ENCODE peak calls at places on chromosomes 4 and X, in eight cellular contexts. G is BE2C, K is brain microvascular endothelial cell, H is NB4, A is colonic mucosa, N is D341Med, Q is HS-27A, J is activated T-helper 1 cell treated with Interleukin-2 at 50 U/mL for 16 hours. W is an unnamed sample.

GRCh38 chrX:132594129-132594528 is 105.3 kb upstream of the MBNL3 start:
- DNase-seq in G (no peak), K (no peak), H (no peak), A (no peak), N (no peak), Q (no peak), J (no peak), W (no peak)

GRCh38 chr4:150310159-150310895 is 232.1 kb downstream of the DCLK2 start:
- DNase-seq in G (no peak), K (peak), H (no peak), A (no peak), N (no peak), Q (peak), J (no peak), W (peak)

GRCh38 chrX:78321809-78322208 is 5.6 kb downstream of the CYSLTR1 start:
- DNase-seq in G (no peak), K (no peak), H (peak), A (peak), N (no peak), Q (no peak), J (peak), W (no peak)

GRCh38 chr4:173264960-173265281 is 69.2 kb downstream of the HMGB2 start:
- DNase-seq in G (peak), K (no peak), H (no peak), A (no peak), N (no peak), Q (no peak), J (no peak), W (no peak)

GRCh38 chrX:47574609-47575325 is 7.5 kb upstream of the TIMP1 start:
- DNase-seq in G (no peak), K (no peak), H (peak), A (no peak), N (no peak), Q (no peak), J (no peak), W (no peak)

GRCh38 chrX:39133971-39134370 is 332.7 kb downstream of the MID1IP1 start:
- DNase-seq in G (peak), K (no peak), H (peak), A (no peak), N (peak), Q (no peak), J (no peak), W (no peak)

GRCh38 chr4:2731907-2732314 is 24.2 kb downstream of the TNIP2 start:
- DNase-seq in G (no peak), K (no peak), H (no peak), A (no peak), N (peak), Q (no peak), J (no peak), W (no peak)

GRCh38 chr4:6201580-6202091 is 1.3 kb upstream of the JAKMIP1 start:
- DNase-seq in G (no peak), K (no peak), H (peak), A (no peak), N (no peak), Q (no peak), J (no peak), W (no peak)

GRCh38 chr4:127737295-127737694 is 7.1 kb downstream of the SLC25A31 start:
- DNase-seq in G (no peak), K (no peak), H (no peak), A (no peak), N (no peak), Q (no peak), J (no peak), W (no peak)

GRCh38 chrX:74422576-74423288 is 1.4 kb downstream of the SLC16A2 start:
- DNase-seq in G (peak), K (peak), H (peak), A (peak), N (peak), Q (peak), J (no peak), W (no peak)

GRCh38 chr4:183097251-183098079 is 1.6 kb upstream of the WWC2 start:
- DNase-seq in G (no peak), K (no peak), H (peak), A (peak), N (no peak), Q (no peak), J (no peak), W (no peak)

GRCh38 chr4:87087015-87087920 is 133.2 kb downstream of the KLHL8 start:
- DNase-seq in G (no peak), K (no peak), H (no peak), A (no peak), N (no peak), Q (no peak), J (no peak), W (no peak)

GRCh38 chrX:120791013-120791643 is 84.5 kb downstream of the CT47B1 start:
- DNase-seq in G (peak), K (peak), H (peak), A (peak), N (no peak), Q (no peak), J (no peak), W (no peak)

GRCh38 chr4:176761872-176762271 is 30.9 kb downstream of the VEGFC start:
- DNase-seq in G (no peak), K (no peak), H (no peak), A (no peak), N (no peak), Q (no peak), J (no peak), W (no peak)

GRCh38 chr4:102318105-102318504 is 27.2 kb downstream of the SLC39A8 start:
- DNase-seq in G (no peak), K (no peak), H (no peak), A (no peak), N (no peak), Q (no peak), J (no peak), W (no peak)

GRCh38 chr4:74545488-74545887 is 100.6 kb downstream of the AREG start:
- DNase-seq in G (no peak), K (no peak), H (no peak), A (peak), N (no peak), Q (no peak), J (no peak), W (no peak)

GRCh38 chr4:185772391-185773093 is 39.5 kb downstream of the SORBS2 start:
- DNase-seq in G (no peak), K (no peak), H (no peak), A (no peak), N (no peak), Q (no peak), J (no peak), W (no peak)

GRCh38 chr4:15870079-15870478 is 68.5 kb downstream of the FGFBP1 start:
- DNase-seq in G (no peak), K (no peak), H (no peak), A (no peak), N (no peak), Q (no peak), J (no peak), W (no peak)

GRCh38 chr4:2891294-2891693 is 47.6 kb downstream of the ADD1 start:
- DNase-seq in G (no peak), K (peak), H (no peak), A (no peak), N (no peak), Q (no peak), J (no peak), W (peak)

GRCh38 chr4:14167876-14168510 is 540.5 kb upstream of the BOD1L1 start:
- DNase-seq in G (no peak), K (no peak), H (no peak), A (no peak), N (no peak), Q (no peak), J (no peak), W (no peak)

GRCh38 chrX:109856974-109857373 is 123.9 kb upstream of the ACSL4 start:
- DNase-seq in G (no peak), K (no peak), H (peak), A (no peak), N (peak), Q (no peak), J (no peak), W (no peak)

GRCh38 chr4:113899260-113900177 is 79.9 kb downstream of the ARSJ start:
- DNase-seq in G (no peak), K (no peak), H (no peak), A (no peak), N (no peak), Q (no peak), J (no peak), W (no peak)

GRCh38 chrX:151397741-151398070 is 700 bp downstream of the VMA21 start:
- DNase-seq in G (no peak), K (no peak), H (no peak), A (no peak), N (no peak), Q (no peak), J (no peak), W (peak)

GRCh38 chr4:142815834-142816233 is 30.3 kb downstream of the INPP4B start:
- DNase-seq in G (no peak), K (peak), H (no peak), A (no peak), N (no peak), Q (peak), J (no peak), W (peak)

GRCh38 chr4:12846368-12846767 is 637.8 kb downstream of the RAB28 start:
- DNase-seq in G (no peak), K (no peak), H (no peak), A (no peak), N (no peak), Q (no peak), J (no peak), W (no peak)

GRCh38 chr4:37715889-37716402 is 29.8 kb upstream of the RELL1 start:
- DNase-seq in G (peak), K (no peak), H (peak), A (peak), N (no peak), Q (no peak), J (no peak), W (no peak)

GRCh38 chr4:1856920-1857699 is 1.2 kb upstream of the LETM1 start:
- DNase-seq in G (no peak), K (no peak), H (no peak), A (peak), N (no peak), Q (no peak), J (no peak), W (no peak)

GRCh38 chr4:24794916-24795665 is at the start of gene SOD3:
- DNase-seq in G (no peak), K (peak), H (no peak), A (peak), N (no peak), Q (peak), J (no peak), W (peak)

GRCh38 chr4:85591361-85592098 is 116.6 kb downstream of the ARHGAP24 start:
- DNase-seq in G (no peak), K (no peak), H (no peak), A (no peak), N (no peak), Q (no peak), J (no peak), W (peak)

GRCh38 chr4:23516719-23517118 is 373.1 kb downstream of the PPARGC1A start:
- DNase-seq in G (no peak), K (no peak), H (peak), A (no peak), N (no peak), Q (no peak), J (no peak), W (no peak)

GRCh38 chrX:38868941-38869378 is 67.7 kb downstream of the MID1IP1 start:
- DNase-seq in G (no peak), K (peak), H (peak), A (no peak), N (no peak), Q (no peak), J (no peak), W (no peak)

W was measured in kidney glomerular epithelial cell.